ENCODE peak calls at places on chromosomes 13 and 19, in eight cellular contexts. B is NCI-H345; I is T-helper 1 cell; G is NAMALWA; H is activated T-helper 1 cell treated with anti-CD3 and anti-CD28 coated beads, Interleukin-12 subunit alpha, Interleukin-12 subunit beta, Interleukin-2, Interleukin-4 antibody, amounts not matched to agents 30 ng/mL and 10 ng/mL and 1 ng/mL, durations not matched to agents 14 hours and 24 hours and 36 hours; T is aorta; S is activated naive CD8-positive, alpha-beta T cell treated with anti-CD3 and anti-CD28 coated beads, Interleukin-2, amount 50 U/mL, for 24 hours; F is activated CD4-positive, alpha-beta T cell treated with anti-CD3 and anti-CD28 coated beads for 48 hours. A is an unnamed sample.

GRCh38 chr13:51020600-51020999 is 90.5 kb downstream of the C13orf42 start:
- DNase-seq in B (no peak), I (no peak), G (no peak), H (no peak), T (no peak), S (no peak), F (no peak), A (no peak)

GRCh38 chr13:25840261-25840660 is 211.6 kb downstream of the SHISA2 start:
- DNase-seq in B (no peak), I (no peak), G (no peak), H (no peak), T (no peak), S (no peak), F (no peak), A (no peak)

GRCh38 chr13:40764587-40765403 is 6.2 kb downstream of the MRPS31 start:
- DNase-seq in B (no peak), I (peak), G (no peak), H (no peak), T (no peak), S (peak), F (peak), A (no peak)

GRCh38 chr13:42110410-42111155 is 62.1 kb downstream of the DGKH start:
- DNase-seq in B (peak), I (peak), G (peak), H (peak), T (no peak), S (peak), F (peak), A (no peak)

GRCh38 chr13:30796833-30797601 is 61.7 kb downstream of the ALOX5AP start:
- DNase-seq in B (no peak), I (no peak), G (no peak), H (no peak), T (no peak), S (peak), F (peak), A (no peak)

GRCh38 chr13:94537740-94538630 is 58.0 kb downstream of the TGDS start:
- DNase-seq in B (no peak), I (no peak), G (no peak), H (no peak), T (no peak), S (no peak), F (no peak), A (no peak)

GRCh38 chr19:42130254-42130573 is 2.0 kb downstream of the POU2F2 start:
- DNase-seq in B (no peak), I (no peak), G (no peak), H (no peak), T (no peak), S (no peak), F (no peak), A (no peak)

GRCh38 chr13:31755803-31756212 is 16.5 kb downstream of the RXFP2 start:
- DNase-seq in B (no peak), I (no peak), G (no peak), H (no peak), T (no peak), S (no peak), F (no peak), A (no peak)

GRCh38 chr13:99196466-99197256 is 4.0 kb upstream of the UBAC2 start:
- DNase-seq in B (no peak), I (peak), G (peak), H (no peak), T (no peak), S (no peak), F (no peak), A (no peak)

GRCh38 chr19:30175987-30176386 is 196.2 kb upstream of the ZNF536 start:
- DNase-seq in B (no peak), I (no peak), G (no peak), H (no peak), T (no peak), S (no peak), F (no peak), A (no peak)

GRCh38 chr19:40549007-40549708 is 27.5 kb upstream of the SHKBP1 start:
- DNase-seq in B (peak), I (peak), G (peak), H (peak), T (peak), S (peak), F (peak), A (peak)

GRCh38 chr13:37488682-37489081 is 109.9 kb downstream of the POSTN start:
- DNase-seq in B (no peak), I (no peak), G (no peak), H (no peak), T (no peak), S (no peak), F (no peak), A (no peak)

GRCh38 chr19:3866798-3867638 is 1.8 kb downstream of the ZFR2 start:
- DNase-seq in B (no peak), I (no peak), G (no peak), H (no peak), T (no peak), S (no peak), F (no peak), A (no peak)

GRCh38 chr19:18470153-18470552 is 32.2 kb upstream of the ISYNA1 start:
- DNase-seq in B (no peak), I (no peak), G (peak), H (no peak), T (no peak), S (peak), F (peak), A (no peak)

GRCh38 chr19:30584121-30584520 is 211.9 kb downstream of the ZNF536 start:
- DNase-seq in B (no peak), I (no peak), G (no peak), H (no peak), T (no peak), S (no peak), F (no peak), A (no peak)

GRCh38 chr19:19719798-19720197 is 13.1 kb downstream of the ZNF14 start:
- DNase-seq in B (no peak), I (no peak), G (no peak), H (no peak), T (no peak), S (no peak), F (no peak), A (no peak)

GRCh38 chr19:32333227-32333626 is 12.2 kb upstream of the ZNF507 start:
- DNase-seq in B (no peak), I (no peak), G (no peak), H (no peak), T (no peak), S (no peak), F (no peak), A (no peak)

GRCh38 chr13:99322297-99323103 is 15.3 kb upstream of the GPR183 start:
- DNase-seq in B (no peak), I (peak), G (peak), H (no peak), T (no peak), S (no peak), F (peak), A (no peak)

GRCh38 chr13:86765462-86765861 is 905.7 kb upstream of the SLITRK5 start:
- DNase-seq in B (no peak), I (no peak), G (no peak), H (no peak), T (no peak), S (no peak), F (no peak), A (no peak)

GRCh38 chr19:35641515-35642151 is at the start of gene ETV2:
- DNase-seq in B (no peak), I (peak), G (peak), H (peak), T (no peak), S (peak), F (peak), A (no peak)

GRCh38 chr19:850221-850978 is 1.7 kb upstream of the ELANE start:
- DNase-seq in B (peak), I (no peak), G (peak), H (no peak), T (peak), S (no peak), F (peak), A (peak)

GRCh38 chr13:86397640-86398039 is 598.4 kb upstream of the SLITRK6 start:
- DNase-seq in B (no peak), I (no peak), G (no peak), H (no peak), T (no peak), S (no peak), F (no peak), A (no peak)

GRCh38 chr19:39335168-39335567 is 675 bp downstream of the GMFG start:
- DNase-seq in B (no peak), I (peak), G (no peak), H (no peak), T (no peak), S (peak), F (peak), A (no peak)

GRCh38 chr13:35988648-35989081 is 142.5 kb downstream of the DCLK1 start:
- DNase-seq in B (no peak), I (no peak), G (no peak), H (no peak), T (no peak), S (no peak), F (no peak), A (no peak)

GRCh38 chr19:5870986-5871394 is 650 bp upstream of the FUT5 start:
- DNase-seq in B (no peak), I (no peak), G (no peak), H (no peak), T (no peak), S (no peak), F (no peak), A (no peak)

GRCh38 chr13:29513002-29513980 is 82.2 kb downstream of the SLC7A1 start:
- DNase-seq in B (no peak), I (no peak), G (no peak), H (no peak), T (no peak), S (no peak), F (no peak), A (no peak)

GRCh38 chr13:98313023-98313937 is 136.2 kb upstream of the RNF113B start:
- DNase-seq in B (no peak), I (no peak), G (no peak), H (no peak), T (no peak), S (no peak), F (no peak), A (no peak)

GRCh38 chr13:24207841-24208240 is 47.3 kb downstream of the SPATA13 start:
- DNase-seq in B (no peak), I (no peak), G (no peak), H (no peak), T (no peak), S (no peak), F (no peak), A (no peak)

GRCh38 chr13:36567485-36567884 is 106.3 kb upstream of the SERTM1 start:
- DNase-seq in B (no peak), I (no peak), G (no peak), H (no peak), T (no peak), S (no peak), F (no peak), A (no peak)

A was measured in uterus.